ENCODE peak calls at places on chromosomes 6 and 20, in five cellular contexts. One of them, this sample, is unnamed.

GRCh38 chr20:23515250-23515939 is 24.5 kb downstream of the CST8 start:
- DNase-seq in HCT116: no peak
- DNase-seq in MM.1S: no peak
- DNase-seq in PC-3: peak
- DNase-seq in OCI-LY7: no peak
- DNase-seq in this sample: no peak

GRCh38 chr6:9576521-9576920 is 838.4 kb downstream of the TFAP2A start:
- DNase-seq in MM.1S: no peak
- DNase-seq in OCI-LY7: no peak
- DNase-seq in PC-3: peak
- DNase-seq in HCT116: no peak
- DNase-seq in this sample: no peak

GRCh38 chr20:14148042-14148441 is 152.7 kb downstream of the MACROD2 start:
- DNase-seq in PC-3: no peak
- DNase-seq in HCT116: no peak
- DNase-seq in MM.1S: no peak
- DNase-seq in OCI-LY7: no peak
- DNase-seq in this sample: no peak

GRCh38 chr20:56504373-56505005 is 20.1 kb upstream of the FAM209A start:
- DNase-seq in PC-3: no peak
- DNase-seq in HCT116: no peak
- DNase-seq in OCI-LY7: no peak
- DNase-seq in MM.1S: no peak
- DNase-seq in this sample: peak

GRCh38 chr6:113723182-113723581 is 134.0 kb upstream of the MARCKS start:
- DNase-seq in HCT116: no peak
- DNase-seq in PC-3: no peak
- DNase-seq in OCI-LY7: no peak
- DNase-seq in MM.1S: no peak
- DNase-seq in this sample: no peak

GRCh38 chr20:13356087-13356486 is 135.0 kb downstream of the ISM1 start:
- DNase-seq in OCI-LY7: no peak
- DNase-seq in PC-3: no peak
- DNase-seq in HCT116: no peak
- DNase-seq in MM.1S: no peak
- DNase-seq in this sample: no peak

GRCh38 chr6:93017213-93017612 is 402.1 kb downstream of the EPHA7 start:
- DNase-seq in PC-3: peak
- DNase-seq in OCI-LY7: peak
- DNase-seq in MM.1S: peak
- DNase-seq in HCT116: no peak
- DNase-seq in this sample: peak

GRCh38 chr6:44271406-44271723 is 1.1 kb downstream of the TMEM151B start:
- DNase-seq in PC-3: no peak
- DNase-seq in OCI-LY7: no peak
- DNase-seq in MM.1S: no peak
- DNase-seq in HCT116: no peak
- DNase-seq in this sample: no peak

GRCh38 chr20:6699931-6700562 is 67.4 kb upstream of the BMP2 start:
- DNase-seq in HCT116: no peak
- DNase-seq in PC-3: no peak
- DNase-seq in OCI-LY7: no peak
- DNase-seq in MM.1S: peak
- DNase-seq in this sample: no peak

GRCh38 chr6:89145962-89146747 is at the start of gene PM20D2:
- DNase-seq in PC-3: peak
- DNase-seq in HCT116: peak
- DNase-seq in OCI-LY7: peak
- DNase-seq in MM.1S: peak
- DNase-seq in this sample: peak

GRCh38 chr6:2986722-2987196 is 12.9 kb upstream of the NQO2 start:
- DNase-seq in OCI-LY7: no peak
- DNase-seq in PC-3: peak
- DNase-seq in MM.1S: no peak
- DNase-seq in HCT116: no peak
- DNase-seq in this sample: no peak

GRCh38 chr6:129692467-129692866 is 17.5 kb downstream of the ARHGAP18 start:
- DNase-seq in OCI-LY7: no peak
- DNase-seq in HCT116: no peak
- DNase-seq in PC-3: no peak
- DNase-seq in MM.1S: no peak
- DNase-seq in this sample: no peak

GRCh38 chr6:45625191-45625664 is 247.5 kb upstream of the SUPT3H start:
- DNase-seq in MM.1S: no peak
- DNase-seq in HCT116: no peak
- DNase-seq in OCI-LY7: no peak
- DNase-seq in PC-3: peak
- DNase-seq in this sample: no peak

GRCh38 chr6:66897576-66897975 is 1190.5 kb upstream of the EYS start:
- DNase-seq in PC-3: peak
- DNase-seq in HCT116: no peak
- DNase-seq in MM.1S: no peak
- DNase-seq in OCI-LY7: peak
- DNase-seq in this sample: peak

GRCh38 chr6:46815130-46815529 is 21.9 kb downstream of the MEP1A start:
- DNase-seq in PC-3: peak
- DNase-seq in MM.1S: no peak
- DNase-seq in OCI-LY7: no peak
- DNase-seq in HCT116: peak
- DNase-seq in this sample: no peak

GRCh38 chr6:46821348-46821992 is 28.3 kb downstream of the MEP1A start:
- DNase-seq in HCT116: no peak
- DNase-seq in PC-3: no peak
- DNase-seq in MM.1S: no peak
- DNase-seq in OCI-LY7: no peak
- DNase-seq in this sample: no peak

GRCh38 chr6:46819561-46819960 is 26.4 kb downstream of the MEP1A start:
- DNase-seq in MM.1S: no peak
- DNase-seq in OCI-LY7: no peak
- DNase-seq in PC-3: no peak
- DNase-seq in HCT116: no peak
- DNase-seq in this sample: no peak

DNA sequence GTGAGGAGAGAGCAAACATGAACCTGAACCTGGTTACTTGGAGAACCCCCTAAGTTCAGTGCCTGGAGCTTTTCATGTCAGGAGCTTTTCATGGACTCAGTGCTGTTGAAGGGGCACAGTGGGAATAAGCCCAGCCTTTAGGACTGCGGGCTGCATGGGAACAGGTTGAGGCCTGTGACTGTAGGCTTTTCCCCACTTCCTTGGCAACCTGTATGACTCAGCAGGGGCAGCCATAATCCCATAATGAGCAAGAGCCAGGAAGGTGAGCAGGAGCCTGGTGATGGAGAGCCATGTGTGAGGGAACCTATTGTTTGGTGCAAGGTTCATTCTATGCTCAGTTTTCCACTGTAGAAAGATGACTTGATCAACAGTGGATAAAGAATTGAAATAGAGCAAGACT is 23.4 kb downstream of the MEP1A start:
- DNase-seq in PC-3: peak
- DNase-seq in HCT116: no peak
- DNase-seq in MM.1S: no peak
- DNase-seq in OCI-LY7: no peak
- DNase-seq in this sample: no peak
- TF ChIP-seq EZH2phosphoT487 in PC-3: no peak
- TF ChIP-seq EZH2phosphoT487 in HCT116: no peak
- TF ChIP-seq EZH2phosphoT487 in MM.1S: no peak
- TF ChIP-seq EZH2phosphoT487 in OCI-LY7: no peak
- TF ChIP-seq EZH2phosphoT487 in this sample: no peak

DNA sequence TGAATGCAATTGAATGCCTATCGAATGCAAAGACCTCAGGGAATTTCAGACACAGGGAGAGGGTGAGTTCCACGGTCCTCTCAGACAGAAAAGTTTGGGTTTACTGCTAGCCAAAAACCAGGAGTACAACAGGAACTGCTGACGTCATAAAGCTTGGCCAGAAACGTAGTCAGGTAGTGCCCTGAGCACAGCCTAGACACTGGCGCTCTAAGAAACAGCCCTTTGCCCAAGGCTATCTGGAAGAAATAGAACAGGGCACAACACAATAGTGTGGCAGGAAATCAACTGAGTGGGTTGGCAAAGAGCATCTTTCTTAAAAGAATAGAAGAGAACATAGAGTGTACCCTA is 58.0 kb downstream of the GFOD1 start:
- DNase-seq in HCT116: no peak
- DNase-seq in MM.1S: no peak
- DNase-seq in OCI-LY7: no peak
- DNase-seq in PC-3: no peak
- DNase-seq in this sample: no peak
- TF ChIP-seq EZH2phosphoT487 in HCT116: no peak
- TF ChIP-seq EZH2phosphoT487 in MM.1S: no peak
- TF ChIP-seq EZH2phosphoT487 in OCI-LY7: no peak
- TF ChIP-seq EZH2phosphoT487 in PC-3: no peak
- TF ChIP-seq EZH2phosphoT487 in this sample: no peak

DNA sequence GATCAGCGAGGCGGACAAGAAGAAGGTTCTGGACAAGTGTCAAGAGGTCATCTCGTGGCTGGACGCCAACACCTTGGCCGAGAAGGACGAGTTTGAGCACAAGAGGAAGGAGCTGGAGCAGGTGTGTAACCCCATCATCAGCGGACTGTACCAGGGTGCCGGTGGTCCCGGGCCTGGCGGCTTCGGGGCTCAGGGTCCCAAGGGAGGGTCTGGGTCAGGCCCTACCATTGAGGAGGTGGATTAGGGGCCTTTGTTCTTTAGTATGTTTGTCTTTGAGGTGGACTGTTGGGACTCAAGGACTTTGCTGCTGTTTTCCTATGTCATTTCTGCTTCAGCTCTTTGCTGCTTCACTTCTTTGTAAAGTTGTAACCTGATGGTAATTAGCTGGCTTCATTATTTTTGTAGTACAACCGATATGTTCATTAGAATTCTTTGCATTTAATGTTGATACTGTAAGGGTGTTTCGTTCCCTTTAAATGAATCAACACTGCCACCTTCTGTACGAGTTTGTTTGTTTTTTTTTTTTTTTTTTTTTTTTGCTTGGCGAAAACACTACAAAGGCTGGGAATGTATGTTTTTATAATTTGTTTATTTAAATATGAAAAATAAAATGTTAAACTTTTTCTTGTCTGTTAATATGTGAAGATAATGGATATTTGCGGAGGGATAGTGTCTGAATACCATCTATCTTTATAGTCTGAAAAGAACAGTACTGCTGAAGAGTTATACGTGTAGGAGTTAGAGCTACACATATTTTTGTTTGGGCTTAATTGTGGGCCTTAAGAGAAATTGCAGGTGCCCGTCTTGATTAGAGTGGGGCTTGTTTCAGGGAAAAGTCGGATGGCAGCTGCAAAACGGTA is 2.3 kb downstream of the HSPA1B start:
- DNase-seq in OCI-LY7: peak
- DNase-seq in PC-3: peak
- DNase-seq in HCT116: no peak
- DNase-seq in MM.1S: peak
- DNase-seq in this sample: peak
- TF ChIP-seq EZH2phosphoT487 in OCI-LY7: no peak
- TF ChIP-seq EZH2phosphoT487 in PC-3: no peak
- TF ChIP-seq EZH2phosphoT487 in HCT116: no peak
- TF ChIP-seq EZH2phosphoT487 in MM.1S: no peak
- TF ChIP-seq EZH2phosphoT487 in this sample: no peak

GRCh38 chr6:1027795-1028569 is 283.9 kb upstream of the FOXQ1 start:
- DNase-seq in HCT116: no peak
- DNase-seq in MM.1S: no peak
- DNase-seq in OCI-LY7: no peak
- DNase-seq in PC-3: no peak
- DNase-seq in this sample: no peak
- TF ChIP-seq EZH2phosphoT487 in HCT116: no peak
- TF ChIP-seq EZH2phosphoT487 in MM.1S: no peak
- TF ChIP-seq EZH2phosphoT487 in OCI-LY7: no peak
- TF ChIP-seq EZH2phosphoT487 in PC-3: no peak
- TF ChIP-seq EZH2phosphoT487 in this sample: no peak

GRCh38 chr6:97687916-97688315 is 404.9 kb upstream of the MMS22L start:
- DNase-seq in OCI-LY7: no peak
- DNase-seq in HCT116: no peak
- DNase-seq in MM.1S: no peak
- DNase-seq in PC-3: no peak
- DNase-seq in this sample: no peak
- TF ChIP-seq EZH2phosphoT487 in OCI-LY7: no peak
- TF ChIP-seq EZH2phosphoT487 in HCT116: no peak
- TF ChIP-seq EZH2phosphoT487 in MM.1S: no peak
- TF ChIP-seq EZH2phosphoT487 in PC-3: no peak
- TF ChIP-seq EZH2phosphoT487 in this sample: no peak

GRCh38 chr20:38833857-38834164 is 28.3 kb downstream of the PPP1R16B start:
- DNase-seq in MM.1S: no peak
- DNase-seq in PC-3: no peak
- DNase-seq in HCT116: no peak
- DNase-seq in OCI-LY7: peak
- DNase-seq in this sample: no peak

GRCh38 chr20:38831049-38831691 is 25.7 kb downstream of the PPP1R16B start:
- DNase-seq in HCT116: no peak
- DNase-seq in PC-3: no peak
- DNase-seq in OCI-LY7: no peak
- DNase-seq in MM.1S: no peak
- DNase-seq in this sample: no peak

GRCh38 chr20:38834868-38835267 is 29.4 kb downstream of the PPP1R16B start:
- DNase-seq in OCI-LY7: no peak
- DNase-seq in HCT116: no peak
- DNase-seq in MM.1S: no peak
- DNase-seq in PC-3: no peak
- DNase-seq in this sample: no peak

GRCh38 chr20:38831995-38832620 is 26.6 kb downstream of the PPP1R16B start:
- DNase-seq in MM.1S: no peak
- DNase-seq in OCI-LY7: no peak
- DNase-seq in PC-3: no peak
- DNase-seq in HCT116: no peak
- DNase-seq in this sample: no peak

DNA sequence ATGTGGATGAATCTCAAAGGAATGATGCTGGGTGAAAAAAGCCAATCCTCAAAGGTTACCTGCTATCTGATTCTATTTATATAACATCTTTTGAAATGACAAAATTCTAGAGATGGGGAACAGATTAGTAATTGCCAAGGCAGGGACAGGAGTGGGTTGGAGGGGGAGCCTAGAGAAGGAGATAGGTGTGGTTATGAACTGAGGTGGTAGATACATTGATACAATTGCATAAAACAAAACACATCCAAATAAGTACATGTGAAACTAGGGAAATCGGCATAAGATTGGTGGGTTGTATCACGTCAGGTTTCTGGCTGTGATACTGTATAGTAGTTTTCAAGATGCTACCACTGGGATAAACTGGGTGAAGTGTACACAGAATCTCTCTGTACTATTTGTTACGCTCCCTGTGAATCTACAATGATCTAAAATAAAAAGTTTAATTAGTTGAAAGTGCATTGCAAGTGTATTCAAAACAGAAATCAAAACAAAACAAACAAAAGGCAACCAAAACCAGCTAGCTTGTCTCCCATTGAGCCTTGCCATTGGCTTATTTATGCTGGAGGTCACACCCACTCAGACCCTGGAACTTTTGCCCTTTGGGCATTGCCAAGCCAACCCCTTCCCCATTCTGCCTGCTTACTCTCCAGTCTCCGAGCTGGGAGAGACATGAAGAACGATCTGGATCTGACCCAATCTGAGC is 27.8 kb downstream of the PPP1R16B start:
- DNase-seq in MM.1S: no peak
- DNase-seq in OCI-LY7: no peak
- DNase-seq in PC-3: no peak
- DNase-seq in HCT116: no peak
- DNase-seq in this sample: no peak
- TF ChIP-seq EZH2phosphoT487 in MM.1S: no peak
- TF ChIP-seq EZH2phosphoT487 in OCI-LY7: no peak
- TF ChIP-seq EZH2phosphoT487 in PC-3: no peak
- TF ChIP-seq EZH2phosphoT487 in HCT116: no peak
- TF ChIP-seq EZH2phosphoT487 in this sample: no peak

GRCh38 chr20:38805958-38806854 is 709 bp downstream of the PPP1R16B start:
- DNase-seq in HCT116: no peak
- DNase-seq in MM.1S: peak
- DNase-seq in OCI-LY7: peak
- DNase-seq in PC-3: no peak
- DNase-seq in this sample: peak
- TF ChIP-seq EZH2phosphoT487 in HCT116: no peak
- TF ChIP-seq EZH2phosphoT487 in MM.1S: no peak
- TF ChIP-seq EZH2phosphoT487 in OCI-LY7: no peak
- TF ChIP-seq EZH2phosphoT487 in PC-3: peak
- TF ChIP-seq EZH2phosphoT487 in this sample: peak

GRCh38 chr6:36209606-36210005 is 13.1 kb downstream of the BRPF3 start:
- DNase-seq in MM.1S: no peak
- DNase-seq in OCI-LY7: no peak
- DNase-seq in HCT116: no peak
- DNase-seq in PC-3: no peak
- DNase-seq in this sample: no peak
- TF ChIP-seq EZH2phosphoT487 in MM.1S: no peak
- TF ChIP-seq EZH2phosphoT487 in OCI-LY7: no peak
- TF ChIP-seq EZH2phosphoT487 in HCT116: no peak
- TF ChIP-seq EZH2phosphoT487 in PC-3: no peak
- TF ChIP-seq EZH2phosphoT487 in this sample: no peak

This sample was measured in neural progenitor cell.